ENCODE peak calls at places on chromosomes 6 and 20, in four cellular contexts. A, G, D and E are unnamed samples.

GRCh38 chr20:50627747-50628146 is 63.6 kb downstream of the RIPOR3 start:
- DNase-seq in A (no peak), G (no peak), D (no peak), E (no peak)

GRCh38 chr6:36615018-36615761 is 21.0 kb downstream of the SRSF3 start:
- DNase-seq in A (peak), G (peak), D (peak), E (no peak)

GRCh38 chr6:148760568-148761531 is 14.0 kb downstream of the UST start:
- DNase-seq in A (peak), G (no peak), D (no peak), E (peak)

GRCh38 chr20:31717478-31717946 is 5.2 kb downstream of the BCL2L1 start:
- DNase-seq in A (no peak), G (no peak), D (no peak), E (peak)

GRCh38 chr6:120384671-120385070 is 949.6 kb downstream of the TBC1D32 start:
- DNase-seq in A (no peak), G (no peak), D (no peak), E (no peak)

GRCh38 chr6:30615219-30615957 is 1.7 kb downstream of the PPP1R10 start:
- DNase-seq in A (no peak), G (no peak), D (peak), E (no peak)

GRCh38 chr6:18823782-18824386 is 436.7 kb downstream of the RNF144B start:
- DNase-seq in A (peak), G (peak), D (peak), E (no peak)

GRCh38 chr6:11434565-11435326 is 102.8 kb upstream of the TMEM170B start:
- DNase-seq in A (no peak), G (no peak), D (peak), E (no peak)

GRCh38 chr20:15252289-15252688 is 914.9 kb upstream of the FLRT3 start:
- DNase-seq in A (no peak), G (no peak), D (no peak), E (no peak)

GRCh38 chr6:158353851-158354508 is 41.7 kb downstream of the TULP4 start:
- DNase-seq in A (no peak), G (no peak), D (no peak), E (no peak)

GRCh38 chr20:38805502-38805957 is at the start of gene PPP1R16B:
- DNase-seq in A (peak), G (peak), D (no peak), E (no peak)

GRCh38 chr6:165729307-165729936 is 66.4 kb upstream of the PDE10A start:
- DNase-seq in A (peak), G (peak), D (peak), E (no peak)

GRCh38 chr6:157597461-157598312 is 216.7 kb downstream of the ZDHHC14 start:
- DNase-seq in A (peak), G (no peak), D (peak), E (no peak)

GRCh38 chr6:105793132-105793531 is 293.0 kb upstream of the PRDM1 start:
- DNase-seq in A (no peak), G (no peak), D (no peak), E (no peak)

GRCh38 chr20:64036346-64037198 is 590 bp downstream of the C20orf204 start:
- DNase-seq in A (no peak), G (peak), D (peak), E (no peak)

GRCh38 chr6:11324453-11325023 is 92.1 kb upstream of the NEDD9 start:
- DNase-seq in A (no peak), G (no peak), D (no peak), E (peak)

GRCh38 chr6:69936674-69937363 is 70.5 kb downstream of the COL19A1 start:
- DNase-seq in A (no peak), G (no peak), D (no peak), E (no peak)

GRCh38 chr20:11591965-11592364 is 325.7 kb upstream of the BTBD3 start:
- DNase-seq in A (no peak), G (no peak), D (no peak), E (no peak)

GRCh38 chr6:95576621-95577316 is 566 bp upstream of the MANEA start:
- DNase-seq in A (no peak), G (no peak), D (no peak), E (no peak)

GRCh38 chr20:54474046-54474445 is 1.3 kb upstream of the DOK5 start:
- DNase-seq in A (no peak), G (no peak), D (no peak), E (no peak)

GRCh38 chr6:130202782-130203181 is 20.0 kb downstream of the SAMD3 start:
- DNase-seq in A (peak), G (peak), D (no peak), E (no peak)

GRCh38 chr6:28312939-28313338 is 23.0 kb downstream of the ZSCAN31 start:
- DNase-seq in A (peak), G (no peak), D (no peak), E (no peak)

GRCh38 chr6:903746-904145 is 210.8 kb upstream of the EXOC2 start:
- DNase-seq in A (no peak), G (no peak), D (no peak), E (no peak)

GRCh38 chr6:36350681-36351091 is 14.0 kb upstream of the BNIP5 start:
- DNase-seq in A (no peak), G (peak), D (no peak), E (no peak)

GRCh38 chr6:124963416-124964083 is 1.3 kb downstream of the RNF217 start:
- DNase-seq in A (no peak), G (no peak), D (no peak), E (no peak)

GRCh38 chr20:32319100-32319499 is 39.0 kb upstream of the ASXL1 start:
- DNase-seq in A (no peak), G (no peak), D (no peak), E (no peak)

GRCh38 chr6:122042851-122043250 is 356.6 kb upstream of the HSF2 start:
- DNase-seq in A (no peak), G (no peak), D (no peak), E (no peak)

GRCh38 chr6:117317261-117317660 is 51.9 kb downstream of the VGLL2 start:
- DNase-seq in A (no peak), G (no peak), D (peak), E (no peak)

GRCh38 chr20:25353368-25353753 is 37.3 kb downstream of the ABHD12 start:
- DNase-seq in A (no peak), G (no peak), D (no peak), E (no peak)

GRCh38 chr20:61663521-61664425 is 401.9 kb downstream of the TAF4 start:
- DNase-seq in A (no peak), G (no peak), D (no peak), E (no peak)

GRCh38 chr20:62977613-62978558 is 25.4 kb downstream of the SLC17A9 start:
- DNase-seq in A (no peak), G (peak), D (no peak), E (peak)

GRCh38 chr6:16126056-16126455 is 2.8 kb upstream of the MYLIP start:
- DNase-seq in A (no peak), G (no peak), D (no peak), E (no peak)

GRCh38 chr6:135497412-135498177 is at the start of gene AHI1:
- DNase-seq in A (peak), G (peak), D (peak), E (peak)

GRCh38 chr20:51389543-51389924 is 153.0 kb downstream of the NFATC2 start:
- DNase-seq in A (no peak), G (no peak), D (no peak), E (no peak)

GRCh38 chr6:133568970-133569889 is 319.7 kb upstream of the TCF21 start:
- DNase-seq in A (peak), G (peak), D (peak), E (no peak)

GRCh38 chr20:2173186-2173585 is 71.6 kb downstream of the STK35 start:
- DNase-seq in A (no peak), G (no peak), D (no peak), E (no peak)

DNA sequence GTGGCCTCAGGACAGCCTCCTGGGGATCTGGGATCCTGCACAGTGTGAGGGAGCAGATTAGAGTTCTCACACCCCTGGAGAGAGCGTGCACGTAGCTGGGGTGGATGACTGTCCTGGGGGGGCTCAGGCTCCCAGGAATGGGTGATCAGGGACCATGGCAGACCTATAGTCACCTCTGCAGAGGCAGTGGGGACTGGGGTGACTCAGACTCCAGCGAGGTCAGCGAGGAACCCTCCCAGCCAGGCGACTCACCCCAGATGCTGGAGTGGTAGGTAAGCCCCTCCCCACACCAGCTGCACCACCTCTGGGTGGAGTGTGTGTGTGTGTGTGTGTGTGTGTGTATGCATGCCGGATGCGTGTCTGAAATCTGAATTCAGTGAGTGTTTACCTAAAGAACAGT is 17.3 kb upstream of the GTSF1L start:
- DNase-seq in A (no peak), G (no peak), D (no peak), E (no peak)
- TF ChIP-seq TCF7 in A (no peak), G (no peak), D (no peak), E (no peak)

GRCh38 chr6:24504642-24505586 is 10.1 kb downstream of the ALDH5A1 start:
- DNase-seq in A (no peak), G (no peak), D (peak), E (no peak)
- TF ChIP-seq TCF7 in A (no peak), G (no peak), D (peak), E (no peak)

DNA sequence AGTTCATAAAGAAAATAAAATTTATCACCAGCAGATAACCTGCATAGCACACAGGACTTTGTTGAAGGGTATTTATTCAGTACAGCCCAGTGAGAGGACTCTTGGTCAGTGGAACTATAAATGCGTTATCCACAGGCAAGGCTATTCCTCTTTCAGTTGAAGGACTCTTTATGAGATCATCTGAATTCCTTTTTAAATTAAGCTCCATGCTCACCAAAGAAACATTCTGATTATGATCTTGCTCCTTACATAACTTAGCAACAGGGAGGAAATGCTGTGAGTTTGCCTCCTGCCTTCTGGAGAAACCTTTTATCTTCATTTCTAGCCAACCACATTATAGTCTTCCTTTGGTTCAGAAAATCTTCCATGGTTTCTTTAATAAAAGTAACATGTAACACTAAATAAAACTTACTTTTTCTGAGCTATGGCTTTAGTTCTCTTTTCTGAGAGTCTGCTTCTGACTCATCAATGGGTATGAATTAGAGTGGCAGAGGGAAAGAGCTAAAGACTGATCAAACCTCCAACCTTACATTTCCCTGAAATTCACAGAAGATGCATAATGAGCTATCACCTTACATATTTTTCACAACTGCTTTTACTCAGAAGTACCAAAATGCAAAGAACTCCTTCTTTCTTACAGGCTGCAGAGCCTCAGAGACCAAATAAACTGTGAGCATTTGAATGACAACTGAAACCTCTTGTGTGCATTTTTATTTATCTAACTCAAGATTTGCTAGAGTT is 267.2 kb downstream of the ADGRG6 start:
- DNase-seq in A (no peak), G (no peak), D (no peak), E (no peak)
- TF ChIP-seq TCF7 in A (no peak), G (no peak), D (no peak), E (no peak)

GRCh38 chr6:24228681-24229255 is 102.8 kb downstream of the NRSN1 start:
- DNase-seq in A (no peak), G (no peak), D (peak), E (no peak)
- TF ChIP-seq TCF7 in A (no peak), G (no peak), D (no peak), E (no peak)

GRCh38 chr6:31763617-31763940 is 1.1 kb downstream of the SAPCD1 start:
- DNase-seq in A (peak), G (no peak), D (peak), E (no peak)
- TF ChIP-seq TCF7 in A (no peak), G (no peak), D (no peak), E (no peak)

GRCh38 chr6:87196275-87196842 is 41.0 kb downstream of the ZNF292 start:
- DNase-seq in A (no peak), G (no peak), D (no peak), E (no peak)

GRCh38 chr6:87200469-87201174 is 45.3 kb downstream of the ZNF292 start:
- DNase-seq in A (no peak), G (no peak), D (no peak), E (no peak)

GRCh38 chr6:87197547-87197946 is 42.2 kb downstream of the ZNF292 start:
- DNase-seq in A (no peak), G (no peak), D (no peak), E (peak)

GRCh38 chr6:87199787-87200186 is 44.4 kb downstream of the ZNF292 start:
- DNase-seq in A (no peak), G (no peak), D (no peak), E (no peak)

GRCh38 chr6:87198496-87198895 is 43.1 kb downstream of the ZNF292 start:
- DNase-seq in A (no peak), G (no peak), D (no peak), E (no peak)
- TF ChIP-seq TCF7 in A (no peak), G (no peak), D (no peak), E (no peak)

DNA sequence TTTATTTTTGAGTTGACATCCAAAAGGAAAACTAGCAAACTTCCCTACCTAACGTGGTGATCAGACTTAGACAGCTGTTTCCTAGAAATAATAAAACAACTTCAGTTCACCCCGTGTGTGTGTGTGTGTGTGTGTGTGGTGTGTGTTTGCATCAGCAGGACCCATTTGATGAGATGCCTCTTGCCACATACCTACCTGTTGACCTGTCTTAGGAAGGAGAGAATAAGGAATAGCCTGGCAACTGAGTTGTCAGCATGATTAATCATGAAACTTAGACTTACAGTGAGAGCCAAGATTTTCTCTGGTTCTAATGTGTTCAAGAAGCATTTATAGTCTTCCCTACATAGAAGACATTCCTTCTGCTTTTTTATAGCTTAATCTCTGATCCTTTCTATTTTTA is 16.1 kb upstream of the PBOV1 start:
- DNase-seq in A (no peak), G (no peak), D (no peak), E (no peak)
- TF ChIP-seq TCF7 in A (no peak), G (no peak), D (no peak), E (no peak)